ENCODE peak calls at places on chromosome 11, in nine cellular contexts. V is NCI-H2029 treated with DMSO at 0.1 percent for 48 hours; Q is EL; J is stimulated activated CD4-positive, alpha-beta T cell treated with anti-CD3 and anti-CD28 coated beads, Interleukin-1b, Interleukin-23, amount 100 ng/mL, for 1 hour; S is tibial artery; L is CD8-positive, alpha-beta memory T cell; P is NCI-H510A treated with DMSO at 0.1 percent for 48 hours; B is HCEC 1CT; Y is AG08395. D is an unnamed sample.

GRCh38 chr11:115170133-115170815 is 333.9 kb downstream of the CADM1 start:
- DNase-seq in V (no peak), Q (peak), J (no peak), S (no peak), L (no peak), P (peak), B (no peak), Y (peak), D (no peak)

GRCh38 chr11:17649696-17650600 is 69.4 kb upstream of the MYOD1 start:
- DNase-seq in V (no peak), Q (peak), J (no peak), S (no peak), L (no peak), P (no peak), B (peak), Y (peak), D (no peak)

GRCh38 chr11:64924910-64925284 is 408 bp downstream of the PPP2R5B start:
- DNase-seq in V (no peak), Q (peak), J (no peak), S (no peak), L (no peak), P (no peak), B (no peak), Y (peak), D (no peak)

GRCh38 chr11:14073821-14074529 is 111.5 kb downstream of the SPON1 start:
- DNase-seq in V (no peak), Q (no peak), J (no peak), S (peak), L (no peak), P (no peak), B (peak), Y (peak), D (no peak)

GRCh38 chr11:67303132-67303988 is at the start of gene SSH3:
- DNase-seq in V (peak), Q (peak), J (no peak), S (peak), L (peak), P (peak), B (peak), Y (peak), D (peak)

GRCh38 chr11:122633219-122633829 is 22.2 kb upstream of the UBASH3B start:
- DNase-seq in V (peak), Q (peak), J (no peak), S (no peak), L (peak), P (no peak), B (peak), Y (peak), D (no peak)

GRCh38 chr11:113528982-113529381 is 53.8 kb upstream of the DRD2 start:
- DNase-seq in V (no peak), Q (peak), J (no peak), S (no peak), L (no peak), P (no peak), B (no peak), Y (no peak), D (no peak)

GRCh38 chr11:85752890-85753581 is 57.9 kb downstream of the SYTL2 start:
- DNase-seq in V (no peak), Q (no peak), J (peak), S (no peak), L (peak), P (no peak), B (no peak), Y (no peak), D (no peak)

GRCh38 chr11:5204787-5205186 is 4.3 kb upstream of the OR51V1 start:
- DNase-seq in V (no peak), Q (peak), J (no peak), S (no peak), L (no peak), P (peak), B (peak), Y (peak), D (no peak)

GRCh38 chr11:13963949-13964770 is 1.6 kb downstream of the SPON1 start:
- DNase-seq in V (no peak), Q (no peak), J (no peak), S (no peak), L (no peak), P (no peak), B (no peak), Y (no peak), D (no peak)

GRCh38 chr11:76067099-76067498 is 139.2 kb downstream of the WNT11 start:
- DNase-seq in V (no peak), Q (peak), J (no peak), S (no peak), L (no peak), P (no peak), B (no peak), Y (peak), D (no peak)

GRCh38 chr11:116420770-116421528 is 351.8 kb downstream of the BUD13 start:
- DNase-seq in V (no peak), Q (no peak), J (no peak), S (no peak), L (no peak), P (peak), B (no peak), Y (no peak), D (no peak)

GRCh38 chr11:68969386-68969785 is 11.4 kb downstream of the MRGPRD start:
- DNase-seq in V (no peak), Q (no peak), J (no peak), S (no peak), L (no peak), P (no peak), B (no peak), Y (no peak), D (no peak)

GRCh38 chr11:116513894-116514293 is 258.9 kb downstream of the BUD13 start:
- DNase-seq in V (no peak), Q (peak), J (no peak), S (no peak), L (no peak), P (no peak), B (no peak), Y (peak), D (no peak)

GRCh38 chr11:114236829-114237228 is 59.4 kb upstream of the NNMT start:
- DNase-seq in V (no peak), Q (no peak), J (no peak), S (no peak), L (no peak), P (no peak), B (peak), Y (no peak), D (no peak)

GRCh38 chr11:574632-575323 is 1.5 kb upstream of the PHRF1 start:
- DNase-seq in V (no peak), Q (no peak), J (no peak), S (no peak), L (no peak), P (no peak), B (no peak), Y (no peak), D (no peak)

GRCh38 chr11:71237853-71238252 is 14.5 kb downstream of the SHANK2 start:
- DNase-seq in V (no peak), Q (no peak), J (no peak), S (no peak), L (no peak), P (no peak), B (no peak), Y (no peak), D (no peak)

GRCh38 chr11:67267188-67268035 is 1.1 kb downstream of the GRK2 start:
- DNase-seq in V (peak), Q (no peak), J (no peak), S (no peak), L (no peak), P (peak), B (no peak), Y (no peak), D (no peak)

GRCh38 chr11:71481101-71481960 is 28.3 kb downstream of the NADSYN1 start:
- DNase-seq in V (no peak), Q (no peak), J (no peak), S (no peak), L (no peak), P (no peak), B (no peak), Y (no peak), D (no peak)

GRCh38 chr11:66862559-66863037 is 5.7 kb downstream of the LRFN4 start:
- DNase-seq in V (no peak), Q (no peak), J (no peak), S (no peak), L (no peak), P (no peak), B (no peak), Y (no peak), D (no peak)

GRCh38 chr11:113014262-113014661 is 53.0 kb downstream of the NCAM1 start:
- DNase-seq in V (peak), Q (no peak), J (no peak), S (no peak), L (no peak), P (peak), B (no peak), Y (no peak), D (no peak)

GRCh38 chr11:103109818-103110388 is 677 bp downstream of the DYNC2H1 start:
- DNase-seq in V (no peak), Q (peak), J (no peak), S (peak), L (no peak), P (no peak), B (no peak), Y (no peak), D (no peak)